ENCODE peak calls at places on chromosomes 1 and 21, in six cellular contexts. One of them, this sample, is unnamed.

GRCh38 chr1:90561926-90562325 is 155.2 kb downstream of the BARHL2 start:
- DNase-seq in heart left ventricle: no peak
- DNase-seq in endothelial cell of umbilical vein: no peak
- DNase-seq in lung: no peak
- DNase-seq in hepatocyte: no peak
- DNase-seq in GM13977: no peak
- DNase-seq in this sample: no peak

GRCh38 chr1:25971044-25971881 is 26.6 kb downstream of the PAFAH2 start:
- DNase-seq in GM13977: peak
- DNase-seq in hepatocyte: peak
- DNase-seq in heart left ventricle: no peak
- DNase-seq in lung: no peak
- DNase-seq in endothelial cell of umbilical vein: no peak
- DNase-seq in this sample: no peak

GRCh38 chr1:164780111-164780510 is 221.1 kb downstream of the PBX1 start:
- DNase-seq in heart left ventricle: no peak
- DNase-seq in GM13977: no peak
- DNase-seq in hepatocyte: no peak
- DNase-seq in endothelial cell of umbilical vein: no peak
- DNase-seq in lung: no peak
- DNase-seq in this sample: no peak

GRCh38 chr21:22106720-22107410 is 1108.7 kb downstream of the NCAM2 start:
- DNase-seq in heart left ventricle: no peak
- DNase-seq in hepatocyte: no peak
- DNase-seq in GM13977: no peak
- DNase-seq in lung: no peak
- DNase-seq in endothelial cell of umbilical vein: no peak
- DNase-seq in this sample: no peak

GRCh38 chr1:211352465-211352864 is 25.8 kb downstream of the TRAF5 start:
- DNase-seq in lung: no peak
- DNase-seq in hepatocyte: no peak
- DNase-seq in GM13977: no peak
- DNase-seq in heart left ventricle: no peak
- DNase-seq in endothelial cell of umbilical vein: no peak
- DNase-seq in this sample: no peak

GRCh38 chr1:157040802-157041201 is 4.7 kb downstream of the ARHGEF11 start:
- DNase-seq in lung: no peak
- DNase-seq in heart left ventricle: no peak
- DNase-seq in endothelial cell of umbilical vein: peak
- DNase-seq in hepatocyte: no peak
- DNase-seq in GM13977: no peak
- DNase-seq in this sample: no peak

GRCh38 chr1:235725493-235725892 is 75.9 kb upstream of the GNG4 start:
- DNase-seq in lung: no peak
- DNase-seq in endothelial cell of umbilical vein: no peak
- DNase-seq in GM13977: no peak
- DNase-seq in heart left ventricle: no peak
- DNase-seq in hepatocyte: no peak
- DNase-seq in this sample: no peak

GRCh38 chr21:34707876-34708325 is 39.1 kb downstream of the CLIC6 start:
- DNase-seq in lung: no peak
- DNase-seq in heart left ventricle: no peak
- DNase-seq in endothelial cell of umbilical vein: no peak
- DNase-seq in hepatocyte: no peak
- DNase-seq in GM13977: peak
- DNase-seq in this sample: no peak

GRCh38 chr1:42266253-42267135 is 68.5 kb downstream of the FOXJ3 start:
- DNase-seq in GM13977: no peak
- DNase-seq in hepatocyte: no peak
- DNase-seq in lung: no peak
- DNase-seq in heart left ventricle: no peak
- DNase-seq in endothelial cell of umbilical vein: peak
- DNase-seq in this sample: no peak

GRCh38 chr1:214019499-214019898 is 31.7 kb downstream of the PROX1 start:
- DNase-seq in hepatocyte: no peak
- DNase-seq in endothelial cell of umbilical vein: no peak
- DNase-seq in heart left ventricle: no peak
- DNase-seq in lung: no peak
- DNase-seq in GM13977: no peak
- DNase-seq in this sample: no peak

GRCh38 chr1:223674119-223674890 is 8.8 kb upstream of the CAPN8 start:
- DNase-seq in GM13977: no peak
- DNase-seq in heart left ventricle: no peak
- DNase-seq in hepatocyte: no peak
- DNase-seq in lung: no peak
- DNase-seq in endothelial cell of umbilical vein: no peak
- DNase-seq in this sample: no peak

GRCh38 chr1:6096243-6097116 is 50.8 kb downstream of the KCNAB2 start:
- DNase-seq in hepatocyte: no peak
- DNase-seq in lung: no peak
- DNase-seq in endothelial cell of umbilical vein: no peak
- DNase-seq in GM13977: no peak
- DNase-seq in heart left ventricle: peak
- DNase-seq in this sample: no peak

GRCh38 chr1:40711465-40712404 is 20.2 kb downstream of the NFYC start:
- DNase-seq in lung: peak
- DNase-seq in hepatocyte: peak
- DNase-seq in endothelial cell of umbilical vein: peak
- DNase-seq in heart left ventricle: no peak
- DNase-seq in GM13977: no peak
- DNase-seq in this sample: no peak

GRCh38 chr1:87495147-87495546 is 166.5 kb downstream of the LMO4 start:
- DNase-seq in heart left ventricle: no peak
- DNase-seq in GM13977: no peak
- DNase-seq in lung: no peak
- DNase-seq in hepatocyte: no peak
- DNase-seq in endothelial cell of umbilical vein: no peak
- DNase-seq in this sample: no peak
- TF ChIP-seq CTCF in heart left ventricle: no peak
- TF ChIP-seq CTCF in GM13977: no peak
- TF ChIP-seq CTCF in lung: no peak
- TF ChIP-seq CTCF in hepatocyte: no peak
- TF ChIP-seq CTCF in endothelial cell of umbilical vein: no peak
- TF ChIP-seq CTCF in this sample: no peak

GRCh38 chr1:32374193-32374592 is 11.9 kb downstream of the TSSK3 start:
- DNase-seq in heart left ventricle: no peak
- DNase-seq in lung: no peak
- DNase-seq in GM13977: no peak
- DNase-seq in hepatocyte: no peak
- DNase-seq in endothelial cell of umbilical vein: no peak
- DNase-seq in this sample: no peak

GRCh38 chr1:32377541-32378220 is 15.3 kb downstream of the TSSK3 start:
- DNase-seq in endothelial cell of umbilical vein: no peak
- DNase-seq in heart left ventricle: no peak
- DNase-seq in hepatocyte: no peak
- DNase-seq in GM13977: no peak
- DNase-seq in lung: no peak
- DNase-seq in this sample: no peak

GRCh38 chr1:32367912-32368635 is 5.7 kb downstream of the TSSK3 start:
- DNase-seq in heart left ventricle: no peak
- DNase-seq in lung: no peak
- DNase-seq in GM13977: no peak
- DNase-seq in hepatocyte: no peak
- DNase-seq in endothelial cell of umbilical vein: no peak
- DNase-seq in this sample: no peak

GRCh38 chr1:32376199-32376598 is 13.9 kb downstream of the TSSK3 start:
- DNase-seq in lung: no peak
- DNase-seq in heart left ventricle: no peak
- DNase-seq in endothelial cell of umbilical vein: no peak
- DNase-seq in hepatocyte: no peak
- DNase-seq in GM13977: no peak
- DNase-seq in this sample: no peak

GRCh38 chr1:32372149-32372756 is 9.9 kb downstream of the TSSK3 start:
- DNase-seq in GM13977: no peak
- DNase-seq in hepatocyte: no peak
- DNase-seq in endothelial cell of umbilical vein: no peak
- DNase-seq in lung: no peak
- DNase-seq in heart left ventricle: no peak
- DNase-seq in this sample: no peak
- TF ChIP-seq CTCF in GM13977: peak
- TF ChIP-seq CTCF in hepatocyte: no peak
- TF ChIP-seq CTCF in endothelial cell of umbilical vein: no peak
- TF ChIP-seq CTCF in lung: no peak
- TF ChIP-seq CTCF in heart left ventricle: no peak
- TF ChIP-seq CTCF in this sample: no peak

DNA sequence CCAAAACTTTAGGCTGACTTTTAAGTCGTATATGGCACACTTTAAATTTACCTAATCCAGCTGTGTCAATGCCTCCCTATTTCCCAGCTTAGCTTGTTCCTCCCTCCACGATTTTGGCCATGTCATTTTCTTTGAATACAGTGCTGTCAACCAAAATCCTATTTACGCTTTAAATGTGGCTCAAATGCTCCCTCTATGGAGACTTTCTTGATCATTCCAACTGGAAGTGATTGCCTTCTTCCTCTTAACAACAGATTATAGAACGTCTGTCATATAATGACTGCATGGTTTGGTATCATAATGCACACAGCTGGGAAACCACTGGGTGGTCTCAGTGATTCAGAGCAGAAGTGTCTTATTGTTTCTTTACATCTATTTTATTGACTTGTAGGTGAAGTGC is 18.9 kb upstream of the BATF3 start:
- DNase-seq in GM13977: no peak
- DNase-seq in heart left ventricle: no peak
- DNase-seq in hepatocyte: no peak
- DNase-seq in endothelial cell of umbilical vein: peak
- DNase-seq in lung: no peak
- DNase-seq in this sample: no peak
- TF ChIP-seq CTCF in GM13977: no peak
- TF ChIP-seq CTCF in heart left ventricle: no peak
- TF ChIP-seq CTCF in hepatocyte: peak
- TF ChIP-seq CTCF in endothelial cell of umbilical vein: no peak
- TF ChIP-seq CTCF in lung: no peak
- TF ChIP-seq CTCF in this sample: peak

DNA sequence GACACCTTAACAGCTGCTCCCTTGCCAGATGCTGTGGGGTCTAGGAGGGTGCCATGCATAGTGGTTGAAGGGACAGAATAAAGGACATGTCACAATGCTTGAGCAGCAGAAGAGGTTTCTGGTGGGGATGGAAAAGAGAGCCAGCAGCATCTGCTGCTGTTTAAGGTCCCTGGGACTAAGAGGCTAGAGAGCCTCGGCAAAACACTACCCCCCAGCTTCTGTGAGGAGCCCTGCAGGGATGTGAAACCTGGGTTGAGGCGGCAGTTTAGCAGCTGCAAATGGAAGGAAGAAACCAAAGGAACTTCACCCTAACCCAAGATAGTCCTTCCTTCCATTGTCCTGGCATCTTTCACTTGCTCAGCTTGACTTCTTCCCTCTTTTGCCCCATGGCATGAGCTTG is 39.4 kb downstream of the PLXNA2 start:
- DNase-seq in GM13977: no peak
- DNase-seq in hepatocyte: no peak
- DNase-seq in lung: no peak
- DNase-seq in heart left ventricle: no peak
- DNase-seq in endothelial cell of umbilical vein: no peak
- DNase-seq in this sample: no peak
- TF ChIP-seq CTCF in GM13977: peak
- TF ChIP-seq CTCF in hepatocyte: no peak
- TF ChIP-seq CTCF in lung: no peak
- TF ChIP-seq CTCF in heart left ventricle: no peak
- TF ChIP-seq CTCF in endothelial cell of umbilical vein: no peak
- TF ChIP-seq CTCF in this sample: peak

DNA sequence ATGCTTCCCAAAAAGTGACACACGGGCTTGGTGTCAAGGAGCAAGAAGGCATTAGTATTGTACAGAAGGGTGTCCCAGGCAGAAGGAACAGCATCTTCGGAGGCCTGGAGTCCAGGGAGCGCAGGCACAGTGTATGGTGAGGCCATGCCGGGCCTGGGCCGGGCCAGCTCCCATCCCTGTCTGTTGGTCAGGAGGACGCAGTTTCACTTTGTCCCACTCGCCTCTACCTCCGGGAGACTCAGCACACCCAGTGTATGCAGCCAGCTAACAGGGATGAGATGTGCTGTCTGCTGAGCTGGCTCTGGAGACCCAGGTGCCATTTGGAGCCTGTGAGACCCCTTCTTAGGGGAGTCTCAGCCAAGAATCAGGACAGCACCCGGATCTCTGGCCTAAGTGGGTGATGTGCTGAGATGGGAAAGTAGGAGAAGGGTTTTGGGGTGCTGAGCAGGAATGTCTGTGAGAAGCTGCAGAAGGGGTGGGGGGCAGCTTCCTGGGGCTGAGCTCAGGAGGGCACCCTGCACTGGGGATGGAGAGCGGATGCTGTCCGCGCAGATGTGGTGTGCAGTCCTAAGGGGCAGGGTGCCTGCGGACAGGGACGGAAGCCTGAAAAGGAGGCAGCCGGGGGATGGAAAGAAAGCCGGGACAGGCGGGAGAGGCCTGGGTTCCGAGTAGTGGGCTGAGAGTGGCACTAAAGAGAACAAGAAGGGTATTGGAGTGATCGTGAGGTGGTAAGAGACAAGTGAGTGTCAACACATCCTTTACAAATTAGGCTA is 25.7 kb downstream of the DMRTB1 start:
- DNase-seq in heart left ventricle: no peak
- DNase-seq in lung: no peak
- DNase-seq in endothelial cell of umbilical vein: no peak
- DNase-seq in GM13977: no peak
- DNase-seq in hepatocyte: no peak
- DNase-seq in this sample: no peak
- TF ChIP-seq CTCF in heart left ventricle: no peak
- TF ChIP-seq CTCF in lung: no peak
- TF ChIP-seq CTCF in endothelial cell of umbilical vein: no peak
- TF ChIP-seq CTCF in GM13977: no peak
- TF ChIP-seq CTCF in hepatocyte: no peak
- TF ChIP-seq CTCF in this sample: no peak

GRCh38 chr1:85240174-85240601 is 19.3 kb downstream of the C1orf52 start:
- DNase-seq in heart left ventricle: no peak
- DNase-seq in hepatocyte: no peak
- DNase-seq in lung: no peak
- DNase-seq in endothelial cell of umbilical vein: no peak
- DNase-seq in GM13977: peak
- DNase-seq in this sample: no peak
- TF ChIP-seq CTCF in heart left ventricle: no peak
- TF ChIP-seq CTCF in hepatocyte: peak
- TF ChIP-seq CTCF in lung: no peak
- TF ChIP-seq CTCF in endothelial cell of umbilical vein: no peak
- TF ChIP-seq CTCF in GM13977: peak
- TF ChIP-seq CTCF in this sample: peak

DNA sequence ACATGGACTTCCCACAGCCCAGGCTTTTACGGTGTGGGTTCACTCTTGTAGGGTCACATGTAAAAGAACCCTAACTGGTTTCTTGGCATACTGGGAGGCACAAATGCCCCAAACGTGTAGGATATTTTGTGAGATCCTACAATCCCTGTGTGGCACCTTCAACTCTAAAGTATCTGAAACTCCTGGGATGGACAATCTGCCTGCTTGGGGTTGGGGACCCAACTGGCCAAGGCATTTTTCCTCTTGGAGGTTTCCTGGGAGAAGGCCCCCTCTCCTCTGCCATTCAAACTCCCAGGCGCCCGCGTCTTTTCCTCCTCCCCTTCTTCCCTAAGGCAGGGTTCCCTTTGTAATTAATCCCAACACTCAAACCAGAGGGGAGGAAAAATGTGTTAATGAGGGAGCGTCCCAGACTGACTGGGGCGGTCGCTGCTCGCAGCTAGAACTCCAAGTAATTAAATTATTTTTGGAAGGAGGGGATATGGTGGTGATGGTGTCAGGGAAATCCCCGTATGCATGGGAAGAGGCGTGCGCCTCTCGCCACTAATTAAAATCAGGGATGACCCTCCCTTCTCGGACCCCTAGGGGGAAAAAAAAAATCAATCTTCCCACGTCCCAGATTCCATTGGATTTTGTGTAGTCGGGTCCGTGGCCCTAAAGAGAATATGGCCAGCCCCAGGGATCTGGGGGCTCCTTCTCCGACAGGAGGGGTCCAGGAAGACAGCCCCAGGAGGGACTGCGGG is 650 bp upstream of the VANGL2 start:
- DNase-seq in endothelial cell of umbilical vein: no peak
- DNase-seq in GM13977: no peak
- DNase-seq in hepatocyte: no peak
- DNase-seq in heart left ventricle: no peak
- DNase-seq in lung: no peak
- DNase-seq in this sample: peak
- TF ChIP-seq CTCF in endothelial cell of umbilical vein: no peak
- TF ChIP-seq CTCF in GM13977: no peak
- TF ChIP-seq CTCF in hepatocyte: no peak
- TF ChIP-seq CTCF in heart left ventricle: no peak
- TF ChIP-seq CTCF in lung: no peak
- TF ChIP-seq CTCF in this sample: no peak